ENCODE peak calls at places on chromosomes 2 and 18, in seven cellular contexts. O is H7, F is GM04504, H is T-cell, M is AML-193, K is fibroblast of lung, P is HepG2. X is an unnamed sample.

GRCh38 chr2:10398496-10398895 is 49.6 kb downstream of the ODC1 start:
- DNase-seq in O (no peak), F (no peak), H (no peak), M (no peak), K (no peak), P (no peak), X (no peak)

GRCh38 chr2:207251573-207252192 is 85.9 kb upstream of the KLF7 start:
- DNase-seq in O (no peak), F (no peak), H (no peak), M (no peak), K (peak), P (no peak), X (no peak)

GRCh38 chr2:9178110-9178904 is 28.3 kb upstream of the ASAP2 start:
- DNase-seq in O (no peak), F (no peak), H (no peak), M (no peak), K (peak), P (no peak), X (peak)

GRCh38 chr2:25976884-25977741 is 5.2 kb downstream of the KIF3C start:
- DNase-seq in O (no peak), F (no peak), H (no peak), M (no peak), K (peak), P (no peak), X (no peak)

GRCh38 chr2:3595409-3595808 is 497 bp downstream of the COLEC11 start:
- DNase-seq in O (peak), F (no peak), H (no peak), M (no peak), K (no peak), P (no peak), X (no peak)

GRCh38 chr2:190535119-190535439 is 557 bp upstream of the NEMP2 start:
- DNase-seq in O (no peak), F (no peak), H (no peak), M (no peak), K (no peak), P (no peak), X (no peak)

GRCh38 chr2:64128943-64129391 is 15.3 kb downstream of the PELI1 start:
- DNase-seq in O (no peak), F (no peak), H (no peak), M (no peak), K (no peak), P (peak), X (no peak)

GRCh38 chr2:188610050-188610444 is 318.4 kb downstream of the GULP1 start:
- DNase-seq in O (no peak), F (no peak), H (no peak), M (no peak), K (no peak), P (no peak), X (no peak)

GRCh38 chr2:212013656-212014055 is 524.9 kb downstream of the ERBB4 start:
- DNase-seq in O (no peak), F (no peak), H (no peak), M (no peak), K (no peak), P (no peak), X (no peak)

GRCh38 chr18:72692086-72692485 is 147.9 kb upstream of the CBLN2 start:
- DNase-seq in O (peak), F (no peak), H (no peak), M (no peak), K (no peak), P (no peak), X (peak)

GRCh38 chr2:169693344-169693743 is 861 bp downstream of the CFAP210 start:
- DNase-seq in O (no peak), F (no peak), H (no peak), M (peak), K (no peak), P (peak), X (peak)

GRCh38 chr2:223724831-223725230 is 112.6 kb downstream of the AP1S3 start:
- DNase-seq in O (no peak), F (no peak), H (no peak), M (no peak), K (peak), P (no peak), X (no peak)

GRCh38 chr2:242085941-242086621 is 216.6 kb downstream of the RTP5 start:
- DNase-seq in O (no peak), F (no peak), H (no peak), M (peak), K (no peak), P (peak), X (no peak)

GRCh38 chr2:176088937-176089842 is 3.3 kb upstream of the HOXD13 start:
- DNase-seq in O (no peak), F (no peak), H (no peak), M (no peak), K (no peak), P (no peak), X (no peak)

GRCh38 chr2:216371756-216372702 is at the start of gene MARCHF4:
- DNase-seq in O (peak), F (peak), H (peak), M (no peak), K (peak), P (peak), X (peak)

GRCh38 chr2:55809875-55810620 is 113.5 kb downstream of the EFEMP1 start:
- DNase-seq in O (no peak), F (peak), H (no peak), M (no peak), K (no peak), P (no peak), X (peak)

GRCh38 chr2:111702119-111702808 is 181.7 kb downstream of the ANAPC1 start:
- DNase-seq in O (peak), F (no peak), H (peak), M (peak), K (peak), P (peak), X (peak)

X was measured in GM23338.